ENCODE peak calls at places on chromosomes 6 and 20, in nine cellular contexts. F is CD8-positive, alpha-beta T cell; P is upper lobe of right lung; L is astrocyte; W is uterus; M is AG04450; H is pancreas; E is body of pancreas; O is ovary. U is an unnamed sample. For H3K9me3, the result is how much of the 10 kb centered on the place peaks cover.

GRCh38 chr20:6501061-6501460 is 266.4 kb upstream of the BMP2 start:
- DNase-seq in M (peak), O (no peak), P (no peak), L (peak), E (no peak), H (no peak), W (no peak), F (no peak), U (no peak)

GRCh38 chr6:108831104-108831503 is 17.1 kb upstream of the ARMC2 start:
- DNase-seq in O (no peak), L (no peak), H (no peak), W (no peak), F (no peak), E (no peak), M (no peak), P (no peak), U (no peak)

GRCh38 chr20:11919046-11919445 is 1.4 kb downstream of the BTBD3 start:
- DNase-seq in M (no peak), L (peak), E (peak), F (no peak), P (no peak), H (no peak), W (no peak), O (no peak), U (no peak)

GRCh38 chr6:109962271-109962670 is 15.8 kb upstream of the GPR6 start:
- DNase-seq in W (no peak), L (no peak), F (no peak), E (no peak), P (no peak), H (no peak), O (no peak), M (no peak), U (no peak)

GRCh38 chr6:132130530-132131298 is 179.5 kb upstream of the CCN2 start:
- DNase-seq in F (no peak), E (no peak), O (peak), M (no peak), L (peak), H (no peak), W (peak), P (no peak), U (peak)

GRCh38 chr20:63502671-63503172 is 3.8 kb upstream of the EEF1A2 start:
- DNase-seq in L (no peak), M (no peak), F (no peak), W (no peak), P (no peak), E (no peak), H (no peak), O (no peak), U (no peak)

GRCh38 chr6:53862517-53863457 is 68.0 kb downstream of the LRRC1 start:
- DNase-seq in W (no peak), E (no peak), L (peak), H (no peak), F (no peak), M (peak), P (no peak), O (no peak), U (peak)

GRCh38 chr6:151209071-151209831 is 30.5 kb upstream of the AKAP12 start:
- DNase-seq in M (no peak), L (peak), O (no peak), E (no peak), F (no peak), P (no peak), H (no peak), W (no peak), U (peak)

GRCh38 chr20:32538526-32538918 is 46.6 kb downstream of the NOL4L start:
- DNase-seq in M (no peak), P (no peak), O (no peak), H (no peak), F (peak), E (no peak), W (no peak), L (no peak), U (peak)

GRCh38 chr6:140153703-140154102 is 779.3 kb upstream of the CITED2 start:
- DNase-seq in M (no peak), H (no peak), L (peak), W (no peak), P (no peak), E (no peak), O (no peak), F (no peak), U (no peak)

GRCh38 chr20:38304845-38305447 is 990 bp downstream of the BPI start:
- DNase-seq in O (no peak), H (no peak), M (no peak), P (peak), W (no peak), L (no peak), F (no peak), E (no peak), U (no peak)

GRCh38 chr6:119426619-119427018 is 77.1 kb upstream of the MAN1A1 start:
- DNase-seq in L (peak), O (no peak), H (no peak), F (no peak), W (no peak), E (no peak), M (no peak), P (no peak), U (no peak)

GRCh38 chr20:49466114-49466912 is 16.2 kb downstream of the KCNB1 start:
- DNase-seq in M (no peak), E (no peak), W (no peak), L (no peak), H (no peak), P (no peak), F (no peak), O (no peak), U (peak)

GRCh38 chr20:10636326-10636818 is 37.4 kb downstream of the JAG1 start:
- DNase-seq in H (no peak), W (no peak), M (peak), E (no peak), L (peak), P (no peak), F (no peak), O (no peak), U (no peak)

GRCh38 chr6:117483004-117483644 is 650 bp downstream of the DCBLD1 start:
- DNase-seq in F (no peak), H (peak), O (peak), E (peak), P (peak), M (no peak), W (peak), L (no peak), U (peak)

GRCh38 chr6:117483645-117484016 is 1.2 kb downstream of the DCBLD1 start:
- DNase-seq in W (no peak), F (no peak), O (no peak), M (no peak), P (no peak), E (no peak), L (no peak), H (no peak), U (peak)

GRCh38 chr6:117481278-117481925 is 1.1 kb upstream of the DCBLD1 start:
- DNase-seq in O (no peak), L (no peak), H (no peak), F (no peak), E (no peak), W (no peak), M (no peak), P (no peak), U (no peak)

GRCh38 chr6:117481926-117482239 is 591 bp upstream of the DCBLD1 start:
- DNase-seq in M (no peak), E (no peak), W (no peak), P (no peak), F (no peak), O (no peak), L (no peak), H (no peak), U (no peak)

GRCh38 chr6:117482240-117483003 is at the start of gene DCBLD1:
- DNase-seq in L (peak), P (peak), F (peak), W (peak), M (no peak), O (peak), H (peak), E (peak), U (peak)
- H3K27ac ChIP-seq in L (peak), P (peak), F (no peak), W (peak), M (peak), O (peak), H (peak), E (peak), U (peak)

GRCh38 chr6:29965873-29966601 is 23.7 kb downstream of the HLA-A start:
- DNase-seq in M (no peak), E (peak), F (peak), H (peak), P (peak), O (peak), W (peak), L (peak), U (peak)

GRCh38 chr6:29968130-29968529 is 25.8 kb downstream of the HLA-A start:
- DNase-seq in W (no peak), E (peak), L (peak), M (no peak), F (no peak), O (no peak), H (no peak), P (no peak), U (no peak)

GRCh38 chr6:29968905-29969304 is 26.6 kb downstream of the HLA-A start:
- DNase-seq in P (no peak), M (no peak), O (no peak), E (no peak), L (no peak), W (no peak), H (no peak), F (no peak), U (no peak)

GRCh38 chr6:29964904-29965872 is 22.9 kb downstream of the HLA-A start:
- DNase-seq in F (peak), W (peak), M (peak), P (peak), L (peak), E (peak), H (peak), O (peak), U (peak)

GRCh38 chr6:29967379-29968010 is 25.2 kb downstream of the HLA-A start:
- DNase-seq in F (no peak), H (no peak), O (no peak), W (no peak), E (peak), P (no peak), M (no peak), L (peak), U (no peak)
- TF ChIP-seq CTCF in F (no peak), H (no peak), O (no peak), W (no peak), E (no peak), P (peak), M (peak), L (no peak), U (no peak)

GRCh38 chr6:353642-354614 is 37.6 kb upstream of the IRF4 start:
- DNase-seq in L (no peak), E (no peak), H (no peak), W (no peak), P (peak), O (no peak), M (no peak), F (no peak), U (no peak)

GRCh38 chr6:356828-357251 is 34.7 kb upstream of the IRF4 start:
- DNase-seq in P (peak), M (no peak), W (no peak), H (no peak), F (no peak), O (no peak), E (no peak), L (no peak), U (no peak)

GRCh38 chr6:354631-355280 is 36.8 kb upstream of the IRF4 start:
- DNase-seq in E (no peak), W (no peak), F (no peak), L (no peak), O (no peak), M (no peak), H (no peak), P (peak), U (no peak)

GRCh38 chr6:355809-356208 is 35.7 kb upstream of the IRF4 start:
- DNase-seq in H (no peak), F (no peak), L (no peak), E (no peak), M (no peak), W (no peak), P (peak), O (no peak), U (no peak)

GRCh38 chr6:355373-355772 is 36.2 kb upstream of the IRF4 start:
- DNase-seq in M (no peak), L (no peak), H (no peak), E (no peak), F (no peak), P (no peak), W (no peak), O (no peak), U (no peak)
- H3K9me3 ChIP-seq in M (half or more), L (under half), H (under half), E (under half), F (under half), P (under half), W (under half), O (under half), U (under half)

GRCh38 chr6:136113736-136114173 is 136.4 kb downstream of the MTFR2 start:
- DNase-seq in F (no peak), W (peak), O (peak), L (peak), E (peak), M (peak), H (no peak), P (no peak), U (peak)
- H3K27ac ChIP-seq in F (no peak), W (peak), O (no peak), L (no peak), E (no peak), M (peak), H (no peak), P (no peak), U (peak)

DNA sequence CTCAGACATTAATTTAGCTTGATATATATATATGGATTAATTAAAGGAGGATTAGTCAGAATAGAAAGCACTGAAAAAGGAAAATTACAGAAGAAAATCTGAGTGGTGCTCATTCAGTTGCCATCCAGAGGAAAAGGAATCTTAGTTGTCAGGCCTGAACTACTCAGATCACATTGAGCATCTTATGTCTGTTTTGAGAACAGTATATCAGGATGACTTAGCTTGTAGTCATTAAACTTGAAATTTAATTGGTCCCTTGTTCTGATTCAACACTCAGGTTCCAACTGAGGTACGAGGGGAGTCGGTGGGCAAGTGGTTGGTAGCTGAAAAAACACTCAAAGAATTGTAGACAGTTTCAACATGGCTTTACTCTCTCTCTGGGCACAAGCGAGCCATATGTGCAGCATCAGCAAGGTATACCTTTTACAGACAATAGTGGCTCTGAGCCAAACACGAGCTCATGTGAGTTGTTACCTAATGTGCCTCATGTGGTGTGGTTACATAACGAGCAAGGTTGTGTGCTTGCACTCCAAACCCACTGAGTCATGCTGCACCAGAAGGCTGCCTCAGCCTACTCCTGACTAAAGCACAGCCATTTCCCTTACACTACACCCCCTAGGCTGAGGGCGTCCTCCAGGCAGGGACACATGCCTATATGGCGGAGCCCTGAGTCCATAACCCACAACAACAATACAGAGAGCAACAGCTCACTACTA is 73.0 kb upstream of the HMGN3 start:
- DNase-seq in E (no peak), F (no peak), M (no peak), L (peak), W (no peak), P (no peak), O (no peak), H (no peak), U (no peak)
- TF ChIP-seq CTCF in E (no peak), F (no peak), M (no peak), L (no peak), W (no peak), P (no peak), O (no peak), H (no peak), U (no peak)

GRCh38 chr20:56158489-56158888 is 90.0 kb upstream of the MC3R start:
- DNase-seq in W (no peak), M (no peak), F (no peak), H (no peak), P (no peak), L (no peak), O (no peak), E (no peak), U (peak)
- H3K9me3 ChIP-seq in W (under half), M (under half), F (under half), H (under half), P (under half), L (under half), O (under half), E (under half), U (under half)

GRCh38 chr6:150156460-150156859 is 13.6 kb downstream of the PPP1R14C start:
- DNase-seq in L (no peak), H (no peak), M (no peak), E (no peak), O (no peak), F (no peak), P (no peak), W (no peak), U (no peak)
- H3K27ac ChIP-seq in L (no peak), H (no peak), M (no peak), E (no peak), O (no peak), F (no peak), P (no peak), W (no peak), U (no peak)

GRCh38 chr6:147281895-147282565 is 77.8 kb downstream of the STXBP5 start:
- DNase-seq in E (no peak), F (no peak), M (no peak), L (no peak), O (no peak), H (no peak), P (no peak), W (no peak), U (no peak)

GRCh38 chr6:147283460-147283859 is 79.2 kb downstream of the STXBP5 start:
- DNase-seq in H (no peak), W (peak), F (no peak), P (no peak), L (peak), O (no peak), E (no peak), M (no peak), U (no peak)

GRCh38 chr6:147287869-147288271 is 83.7 kb downstream of the STXBP5 start:
- DNase-seq in E (no peak), W (no peak), F (no peak), H (no peak), O (no peak), L (peak), P (no peak), M (no peak), U (no peak)

GRCh38 chr6:147282566-147282959 is 78.3 kb downstream of the STXBP5 start:
- DNase-seq in O (no peak), M (no peak), P (no peak), L (no peak), E (no peak), F (no peak), H (no peak), W (no peak), U (no peak)

DNA sequence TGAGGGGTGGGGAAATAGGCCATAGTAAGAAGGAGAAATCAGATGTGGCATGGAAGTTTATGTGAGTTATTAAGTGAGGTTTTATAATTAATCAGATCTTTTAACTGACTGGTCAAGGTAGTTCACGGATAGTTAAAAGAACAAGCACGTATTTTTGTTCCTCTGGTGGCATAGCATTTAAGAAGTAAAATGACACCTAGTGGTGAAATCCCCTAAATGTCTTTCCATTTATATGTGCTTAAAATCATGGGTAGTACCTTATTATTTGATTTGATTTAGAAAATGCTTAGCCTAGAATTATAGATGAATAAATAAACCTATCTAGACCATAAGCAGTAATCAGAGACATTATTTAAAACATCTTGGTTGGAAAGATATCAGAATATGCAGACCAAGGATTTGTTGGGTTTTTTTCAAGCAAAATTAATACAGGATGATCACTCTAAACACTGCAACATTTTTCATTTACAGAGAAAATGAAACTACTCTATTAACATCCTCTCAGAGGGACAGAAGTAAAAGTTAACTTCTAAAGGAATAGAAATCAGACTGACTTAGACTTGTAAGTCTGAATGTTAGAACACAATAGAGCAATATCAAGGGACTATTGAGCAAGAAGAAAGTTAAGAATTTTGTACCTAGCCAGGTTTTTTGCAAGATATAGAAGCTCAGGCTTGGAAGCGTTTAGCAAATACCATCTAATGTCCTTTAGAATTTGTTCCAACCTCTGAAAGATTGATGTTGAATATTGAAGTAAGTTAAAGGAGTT is 81.1 kb downstream of the STXBP5 start:
- DNase-seq in P (no peak), F (no peak), O (no peak), E (no peak), W (no peak), M (no peak), H (no peak), L (peak), U (no peak)
- TF ChIP-seq CTCF in P (peak), F (peak), O (peak), E (peak), W (peak), M (peak), H (peak), L (peak), U (peak)

DNA sequence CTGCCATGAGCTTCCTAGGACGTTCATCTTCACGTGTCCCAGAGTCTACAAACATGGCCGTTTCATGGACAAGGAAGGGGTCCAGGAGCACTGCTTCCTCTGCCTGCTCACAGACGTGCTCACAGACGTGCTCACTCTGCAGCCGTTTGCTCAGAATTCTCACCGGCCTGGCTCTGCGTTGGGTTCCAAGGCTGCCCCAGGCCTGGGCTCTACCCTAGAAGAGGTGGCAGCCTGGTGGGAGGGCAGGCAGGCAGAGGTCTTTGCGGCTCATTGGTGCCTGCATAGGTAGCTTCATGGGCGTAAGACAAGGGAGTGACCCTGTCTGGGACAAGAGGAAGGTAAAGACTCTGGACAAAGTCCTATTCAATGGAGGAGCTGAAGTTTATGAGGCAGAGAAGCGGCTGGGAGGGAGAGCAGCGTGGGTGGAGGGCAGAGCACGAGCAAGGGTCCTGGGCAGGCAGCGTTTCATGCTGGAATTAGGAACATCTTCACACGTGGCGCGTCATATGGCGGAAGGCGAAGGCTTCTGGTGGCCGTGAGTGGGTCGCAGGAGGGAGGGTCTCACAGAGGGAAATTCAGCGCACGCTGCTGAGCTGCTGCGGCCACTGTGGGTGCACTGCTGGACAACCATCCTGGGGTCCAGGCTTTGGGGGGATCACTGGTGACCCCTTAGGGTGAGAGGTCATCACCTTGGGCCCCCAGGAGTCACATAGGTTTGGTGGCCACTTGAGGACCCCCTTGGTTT is 138.2 kb downstream of the PHACTR3 start:
- DNase-seq in E (no peak), P (no peak), F (no peak), W (no peak), L (no peak), H (no peak), O (no peak), M (no peak), U (no peak)
- H3K9me3 ChIP-seq in E (under half), P (under half), F (under half), W (under half), L (under half), H (under half), O (under half), M (half or more), U (under half)